ENCODE peak calls at places on chromosomes 5 and 9, in four cellular contexts. R is upper lobe of right lung, V is heart left ventricle, E is Panc1. T is an unnamed sample.

GRCh38 chr9:33524431-33524947 is 438 bp downstream of the ANKRD18B start:
- DNase-seq in R (no peak), V (no peak), E (no peak), T (no peak)

GRCh38 chr9:86485359-86485758 is 131.1 kb upstream of the TUT7 start:
- DNase-seq in R (no peak), V (no peak), E (no peak), T (no peak)

GRCh38 chr9:22244141-22245011 is 202.2 kb upstream of the DMRTA1 start:
- DNase-seq in V (no peak), E (no peak), R (peak; percentile 60), T (no peak)

GRCh38 chr5:33400675-33401074 is 40.1 kb upstream of the TARS1 start:
- DNase-seq in E (no peak), R (no peak), V (no peak), T (no peak)

GRCh38 chr5:169149317-169149716 is 151.6 kb downstream of the SLIT3 start:
- DNase-seq in R (no peak), V (no peak), E (no peak), T (no peak)

GRCh38 chr5:73204302-73204701 is 31.3 kb downstream of the TMEM174 start:
- DNase-seq in R (no peak), V (no peak), E (no peak), T (no peak)

GRCh38 chr5:131720714-131721113 is 76.1 kb downstream of the FNIP1 start:
- DNase-seq in E (no peak), V (no peak), R (no peak), T (no peak)

GRCh38 chr5:26868504-26868903 is 169.9 kb downstream of the CDH9 start:
- DNase-seq in E (no peak), R (no peak), V (no peak), T (no peak)

GRCh38 chr9:34999576-34999975 is 10.0 kb downstream of the DNAJB5 start:
- DNase-seq in E (no peak), V (no peak), R (no peak), T (no peak)

GRCh38 chr5:81530919-81531318 is 137.0 kb upstream of the ACOT12 start:
- DNase-seq in V (no peak), R (no peak), E (no peak), T (peak; percentile 49)

GRCh38 chr5:81537905-81538535 is 144.1 kb upstream of the ACOT12 start:
- DNase-seq in V (no peak), E (no peak), R (no peak), T (no peak)

GRCh38 chr5:81533629-81534480 is 139.9 kb upstream of the ACOT12 start:
- DNase-seq in E (no peak), R (no peak), V (no peak), T (no peak)

GRCh38 chr5:81534481-81534840 is 140.5 kb upstream of the ACOT12 start:
- DNase-seq in R (no peak), E (no peak), V (no peak), T (no peak)
- H3K4me3 ChIP-seq in R (no peak overlapping the region), E (no peak overlapping the region), V (no peak overlapping the region), T (no peak overlapping the region)

DNA sequence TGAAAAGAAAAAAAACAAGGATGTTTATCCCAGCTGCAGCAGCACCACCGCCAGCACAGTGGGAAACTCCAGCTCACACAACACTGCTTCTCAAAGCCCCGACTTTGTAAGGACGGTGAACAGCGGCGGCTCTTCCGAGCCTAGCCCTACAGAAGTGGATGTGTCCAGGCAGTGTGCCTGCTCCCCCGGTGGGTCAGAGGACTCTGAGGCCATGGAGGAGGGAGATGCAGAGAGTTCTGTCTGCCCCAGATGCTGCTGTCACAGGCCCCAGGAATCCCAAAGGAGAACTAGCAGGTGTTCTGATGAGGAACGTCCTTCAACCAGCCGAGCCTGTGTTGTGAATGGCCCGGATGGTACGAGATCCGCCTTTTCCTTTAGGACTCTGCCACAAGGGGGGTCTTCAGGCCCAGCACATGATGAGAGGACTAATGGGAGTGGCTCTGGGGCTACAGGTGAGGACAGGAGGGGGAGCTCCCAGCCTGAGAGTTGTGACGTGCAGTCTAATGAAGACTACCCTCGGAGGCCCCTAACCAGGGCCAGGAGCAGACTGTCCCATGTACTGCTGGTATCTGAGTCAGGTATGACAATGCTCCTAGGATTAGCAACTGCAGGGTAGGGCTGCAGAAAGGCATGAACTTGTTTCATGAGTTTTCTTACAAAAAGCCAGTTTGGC is 43.7 kb downstream of the FBXO38 start:
- DNase-seq in V (no peak), R (no peak), E (no peak), T (no peak)
- H3K36me3 ChIP-seq in V (peaks cover 26% of the 10 kb centered on the region), R (peaks cover 72% of the 10 kb centered on the region), E (peaks cover 40% of the 10 kb centered on the region), T (peaks cover 2% of the 10 kb centered on the region)

GRCh38 chr9:134641989-134642384 is 384 bp downstream of the COL5A1 start:
- DNase-seq in V (no peak), R (no peak), E (no peak), T (no peak)

GRCh38 chr9:134639994-134640393 is 1.6 kb upstream of the COL5A1 start:
- DNase-seq in V (no peak), R (no peak), E (no peak), T (no peak)

GRCh38 chr9:134642385-134643181 is 980 bp downstream of the COL5A1 start:
- DNase-seq in E (no peak), R (no peak), V (peak; percentile 65), T (no peak)

GRCh38 chr9:134640491-134641172 is 971 bp upstream of the COL5A1 start:
- DNase-seq in R (no peak), E (no peak), V (no peak), T (no peak)

DNA sequence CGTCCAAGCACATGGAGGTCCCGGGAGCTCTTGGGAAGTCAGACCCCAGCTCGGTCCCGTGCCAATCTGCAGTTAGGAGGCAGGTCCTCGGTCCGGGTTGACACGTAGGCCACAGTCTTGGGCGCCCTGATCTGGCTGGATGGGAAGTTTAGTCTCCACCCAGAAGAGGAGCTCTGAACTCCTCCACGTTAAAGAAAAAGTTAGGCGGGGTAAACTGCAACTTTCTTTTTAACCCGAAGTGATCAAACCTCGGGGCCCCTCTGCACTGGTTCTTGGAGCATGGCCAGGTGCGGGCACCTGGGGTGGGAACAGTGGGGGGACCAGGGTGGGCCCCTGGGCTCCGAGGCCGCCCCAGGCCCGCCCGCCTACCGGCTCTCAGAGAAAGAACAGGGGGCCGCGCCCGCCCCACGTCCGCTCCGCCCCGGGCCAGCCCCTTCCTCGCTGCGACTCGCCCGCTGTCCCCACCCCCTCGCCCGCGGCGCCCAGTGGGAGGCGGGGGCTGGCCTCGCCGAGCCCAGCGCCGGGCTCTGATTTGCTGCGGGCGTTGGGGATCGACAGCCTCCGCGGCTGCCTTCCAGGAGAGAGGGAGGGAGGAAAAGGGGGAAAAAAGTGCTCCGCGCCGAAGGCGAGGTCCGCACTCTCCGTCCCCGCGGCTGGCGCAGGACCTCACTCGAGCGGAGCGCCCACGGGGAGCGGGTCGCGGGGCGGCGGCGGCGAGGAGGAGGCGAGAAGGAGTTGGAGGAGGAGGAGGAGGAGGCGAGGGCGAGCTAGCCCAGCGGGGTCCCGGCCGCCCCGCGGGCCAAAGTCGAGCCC is at the start of gene COL5A1:
- DNase-seq in E (no peak), R (peak; percentile 92), V (peak; percentile 93), T (no peak)
- TF ChIP-seq CTCF in E (no peak), R (peak; percentile 15), V (peak; percentile 44), T (no peak)

GRCh38 chr9:138112090-138112748 is 234.6 kb downstream of the CACNA1B start:
- DNase-seq in R (peak; percentile 38), E (no peak), V (no peak), T (no peak)

GRCh38 chr9:138114501-138115245 is 237.1 kb downstream of the CACNA1B start:
- DNase-seq in V (no peak), E (no peak), R (peak; percentile 27), T (no peak)

GRCh38 chr9:138115506-138115905 is 237.9 kb downstream of the CACNA1B start:
- DNase-seq in E (no peak), R (peak; percentile 58), V (no peak), T (no peak)

GRCh38 chr9:138111607-138112006 is 234.0 kb downstream of the CACNA1B start:
- DNase-seq in R (peak; percentile 18), V (no peak), E (no peak), T (no peak)

GRCh38 chr9:138112791-138113600 is 235.4 kb downstream of the CACNA1B start:
- DNase-seq in E (no peak), R (peak; percentile 33), V (no peak), T (no peak)
- H3K4me3 ChIP-seq in E (no peak overlapping the region), R (no peak overlapping the region), V (no peak overlapping the region), T (no peak overlapping the region)

DNA sequence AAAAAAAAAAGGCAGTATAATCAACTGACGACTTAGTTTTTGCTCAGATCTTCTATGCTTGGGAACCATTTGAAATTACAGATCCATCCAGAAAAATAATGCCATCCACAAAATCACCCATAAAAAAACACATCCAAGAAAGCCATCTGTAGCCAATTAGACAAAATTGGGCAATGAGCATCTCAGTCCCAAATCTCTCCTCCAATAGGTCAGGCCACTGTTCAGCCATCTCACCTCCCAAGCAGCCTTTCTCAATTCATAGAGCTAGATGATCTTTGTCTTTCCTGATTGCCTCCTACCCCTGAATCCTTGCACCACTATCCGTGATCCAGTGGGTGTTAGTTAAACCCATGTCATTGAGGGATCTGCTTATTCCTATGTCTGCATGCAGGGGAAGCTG is 139.6 kb downstream of the SCAMP1 start:
- DNase-seq in E (no peak), R (no peak), V (no peak), T (no peak)
- H3K36me3 ChIP-seq in E (no peaks in the 10 kb centered on the region), R (no peaks in the 10 kb centered on the region), V (no peaks in the 10 kb centered on the region), T (no peaks in the 10 kb centered on the region)

GRCh38 chr5:154971501-154971900 is 30.6 kb downstream of the MRPL22 start:
- DNase-seq in E (no peak), V (no peak), R (no peak), T (no peak)

GRCh38 chr5:154977409-154977808 is 36.1 kb upstream of the KIF4B start:
- DNase-seq in V (no peak), R (no peak), E (no peak), T (no peak)

GRCh38 chr5:154968953-154969352 is 28.1 kb downstream of the MRPL22 start:
- DNase-seq in R (no peak), E (no peak), V (no peak), T (no peak)

GRCh38 chr5:154970759-154971158 is 29.9 kb downstream of the MRPL22 start:
- DNase-seq in E (no peak), V (no peak), R (no peak), T (no peak)

DNA sequence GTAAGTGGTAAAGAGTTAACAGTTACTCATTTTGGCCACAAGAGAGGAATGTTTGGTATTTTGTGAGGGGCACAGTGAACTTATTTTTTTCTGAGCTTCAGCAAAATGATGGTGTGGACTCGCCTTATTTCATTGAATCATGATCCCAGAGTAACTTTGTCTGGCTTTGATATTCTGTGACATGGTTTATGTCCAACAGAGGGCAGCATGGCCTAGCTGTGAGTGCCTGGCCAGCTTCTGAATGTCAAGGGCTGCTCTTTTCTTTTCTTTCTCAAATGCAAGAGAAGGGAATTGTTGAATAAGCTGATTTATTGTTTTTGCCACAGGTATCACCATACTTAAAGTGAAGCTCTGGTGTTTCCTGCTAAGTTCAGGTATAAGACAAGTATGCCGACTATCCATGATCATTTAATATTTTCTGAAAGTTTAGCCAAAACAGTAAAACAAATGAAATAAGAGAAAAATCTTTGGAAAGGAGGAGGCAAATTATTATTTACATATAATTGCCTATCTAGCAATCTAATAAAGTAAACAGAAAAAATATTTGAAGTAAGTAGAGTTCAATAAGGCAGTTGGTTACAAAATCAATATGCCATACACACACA is 31.7 kb downstream of the MRPL22 start:
- DNase-seq in R (no peak), V (peak; percentile 37), E (peak; percentile 15), T (no peak)
- TF ChIP-seq CTCF in R (peak; percentile 49), V (peak; percentile 75), E (peak; percentile 79), T (peak; percentile 71)